ENCODE peak calls at places on chromosomes 6 and 20, in seven cellular contexts. One of them, this sample, is unnamed.

GRCh38 chr20:61299088-61299487 is 47.0 kb downstream of the CDH4 start:
- DNase-seq in neural progenitor cell: no peak
- DNase-seq in CD8-positive, alpha-beta T cell: no peak
- DNase-seq in IMR-90: no peak
- DNase-seq in breast epithelium: no peak
- DNase-seq in stomach: no peak
- DNase-seq in right atrium auricular region: no peak
- DNase-seq in this sample: no peak

GRCh38 chr20:23167436-23167835 is 81.3 kb upstream of the CD93 start:
- DNase-seq in neural progenitor cell: no peak
- DNase-seq in CD8-positive, alpha-beta T cell: no peak
- DNase-seq in IMR-90: peak; percentile 34
- DNase-seq in breast epithelium: no peak
- DNase-seq in stomach: no peak
- DNase-seq in right atrium auricular region: peak; percentile 47
- DNase-seq in this sample: no peak

GRCh38 chr6:48985025-48985424 is 478.0 kb downstream of the MMUT start:
- DNase-seq in neural progenitor cell: no peak
- DNase-seq in CD8-positive, alpha-beta T cell: no peak
- DNase-seq in IMR-90: peak; percentile 82
- DNase-seq in breast epithelium: no peak
- DNase-seq in stomach: no peak
- DNase-seq in right atrium auricular region: no peak
- DNase-seq in this sample: no peak

GRCh38 chr6:111916747-111917146 is 43.5 kb upstream of the FYN start:
- DNase-seq in neural progenitor cell: no peak
- DNase-seq in CD8-positive, alpha-beta T cell: no peak
- DNase-seq in IMR-90: no peak
- DNase-seq in breast epithelium: no peak
- DNase-seq in stomach: no peak
- DNase-seq in right atrium auricular region: no peak
- DNase-seq in this sample: no peak

GRCh38 chr20:58993332-58994248 is 12.5 kb downstream of the NELFCD start:
- DNase-seq in neural progenitor cell: no peak
- DNase-seq in CD8-positive, alpha-beta T cell: no peak
- DNase-seq in IMR-90: no peak
- DNase-seq in breast epithelium: no peak
- DNase-seq in stomach: no peak
- DNase-seq in right atrium auricular region: no peak
- DNase-seq in this sample: no peak

GRCh38 chr6:70651326-70651905 is 16.3 kb upstream of the SMAP1 start:
- DNase-seq in neural progenitor cell: no peak
- DNase-seq in CD8-positive, alpha-beta T cell: peak; percentile 43
- DNase-seq in IMR-90: no peak
- DNase-seq in breast epithelium: no peak
- DNase-seq in stomach: no peak
- DNase-seq in right atrium auricular region: no peak
- DNase-seq in this sample: no peak

GRCh38 chr6:7261030-7261841 is 51.8 kb downstream of the SSR1 start:
- DNase-seq in neural progenitor cell: peak; percentile 96
- DNase-seq in CD8-positive, alpha-beta T cell: peak; percentile 21
- DNase-seq in IMR-90: peak; percentile 80
- DNase-seq in breast epithelium: peak; percentile 86
- DNase-seq in stomach: peak; percentile 84
- DNase-seq in right atrium auricular region: peak; percentile 91
- DNase-seq in this sample: peak; percentile 89

GRCh38 chr6:143864234-143864633 is at the start of gene ZC2HC1B:
- DNase-seq in neural progenitor cell: no peak
- DNase-seq in CD8-positive, alpha-beta T cell: no peak
- DNase-seq in IMR-90: peak; percentile 10
- DNase-seq in breast epithelium: no peak
- DNase-seq in stomach: no peak
- DNase-seq in right atrium auricular region: no peak
- DNase-seq in this sample: no peak

GRCh38 chr20:36658300-36658699 is 12.3 kb upstream of the SLA2 start:
- DNase-seq in neural progenitor cell: no peak
- DNase-seq in CD8-positive, alpha-beta T cell: no peak
- DNase-seq in IMR-90: no peak
- DNase-seq in breast epithelium: no peak
- DNase-seq in stomach: no peak
- DNase-seq in right atrium auricular region: no peak
- DNase-seq in this sample: no peak

GRCh38 chr6:46491201-46491788 is at the start of gene RCAN2:
- DNase-seq in neural progenitor cell: peak; percentile 91
- DNase-seq in CD8-positive, alpha-beta T cell: peak; percentile 11
- DNase-seq in IMR-90: peak; percentile 8
- DNase-seq in breast epithelium: peak; percentile 52
- DNase-seq in stomach: peak; percentile 59
- DNase-seq in right atrium auricular region: peak; percentile 74
- DNase-seq in this sample: peak; percentile 44

GRCh38 chr20:39547546-39548410 is 585.6 kb downstream of the DHX35 start:
- DNase-seq in neural progenitor cell: no peak
- DNase-seq in CD8-positive, alpha-beta T cell: no peak
- DNase-seq in IMR-90: no peak
- DNase-seq in breast epithelium: no peak
- DNase-seq in stomach: no peak
- DNase-seq in right atrium auricular region: no peak
- DNase-seq in this sample: no peak

GRCh38 chr20:381581-382290 is 1.2 kb downstream of the TRIB3 start:
- DNase-seq in neural progenitor cell: peak; percentile 62
- DNase-seq in CD8-positive, alpha-beta T cell: peak; percentile 70
- DNase-seq in IMR-90: peak; percentile 66
- DNase-seq in breast epithelium: peak; percentile 83
- DNase-seq in stomach: peak; percentile 79
- DNase-seq in right atrium auricular region: peak; percentile 69
- DNase-seq in this sample: peak; percentile 56

GRCh38 chr6:145738265-145738664 is 2.9 kb upstream of the EPM2A start:
- DNase-seq in neural progenitor cell: no peak
- DNase-seq in CD8-positive, alpha-beta T cell: no peak
- DNase-seq in IMR-90: no peak
- DNase-seq in breast epithelium: no peak
- DNase-seq in stomach: no peak
- DNase-seq in right atrium auricular region: no peak
- DNase-seq in this sample: no peak

GRCh38 chr6:143348531-143348930 is 102.0 kb downstream of the ADAT2 start:
- DNase-seq in neural progenitor cell: no peak
- DNase-seq in CD8-positive, alpha-beta T cell: no peak
- DNase-seq in IMR-90: peak; percentile 28
- DNase-seq in breast epithelium: no peak
- DNase-seq in stomach: no peak
- DNase-seq in right atrium auricular region: no peak
- DNase-seq in this sample: no peak

GRCh38 chr6:98904096-98904495 is 43.6 kb downstream of the FBXL4 start:
- DNase-seq in neural progenitor cell: no peak
- DNase-seq in CD8-positive, alpha-beta T cell: no peak
- DNase-seq in IMR-90: peak; percentile 15
- DNase-seq in breast epithelium: no peak
- DNase-seq in stomach: no peak
- DNase-seq in right atrium auricular region: no peak
- DNase-seq in this sample: no peak

GRCh38 chr6:143561105-143561704 is 49.7 kb upstream of the FUCA2 start:
- DNase-seq in neural progenitor cell: no peak
- DNase-seq in CD8-positive, alpha-beta T cell: no peak
- DNase-seq in IMR-90: no peak
- DNase-seq in breast epithelium: no peak
- DNase-seq in stomach: no peak
- DNase-seq in right atrium auricular region: no peak
- DNase-seq in this sample: no peak

GRCh38 chr6:35678021-35678654 is 10.6 kb downstream of the FKBP5 start:
- DNase-seq in neural progenitor cell: no peak
- DNase-seq in CD8-positive, alpha-beta T cell: no peak
- DNase-seq in IMR-90: peak; percentile 52
- DNase-seq in breast epithelium: no peak
- DNase-seq in stomach: no peak
- DNase-seq in right atrium auricular region: no peak
- DNase-seq in this sample: no peak

GRCh38 chr6:38508894-38509293 is 130.8 kb downstream of the BTBD9 start:
- DNase-seq in neural progenitor cell: no peak
- DNase-seq in CD8-positive, alpha-beta T cell: no peak
- DNase-seq in IMR-90: peak; percentile 79
- DNase-seq in breast epithelium: no peak
- DNase-seq in stomach: no peak
- DNase-seq in right atrium auricular region: no peak
- DNase-seq in this sample: no peak

GRCh38 chr20:54179946-54180345 is 6.2 kb upstream of the CYP24A1 start:
- DNase-seq in neural progenitor cell: no peak
- DNase-seq in CD8-positive, alpha-beta T cell: no peak
- DNase-seq in IMR-90: no peak
- DNase-seq in breast epithelium: no peak
- DNase-seq in stomach: no peak
- DNase-seq in right atrium auricular region: no peak
- DNase-seq in this sample: no peak

GRCh38 chr6:112415366-112415765 is 68.2 kb downstream of the RFPL4B start:
- DNase-seq in neural progenitor cell: no peak
- DNase-seq in CD8-positive, alpha-beta T cell: no peak
- DNase-seq in IMR-90: no peak
- DNase-seq in breast epithelium: no peak
- DNase-seq in stomach: no peak
- DNase-seq in right atrium auricular region: no peak
- DNase-seq in this sample: no peak

GRCh38 chr20:24580006-24580405 is 110.6 kb downstream of the SYNDIG1 start:
- DNase-seq in neural progenitor cell: no peak
- DNase-seq in CD8-positive, alpha-beta T cell: no peak
- DNase-seq in IMR-90: no peak
- DNase-seq in breast epithelium: no peak
- DNase-seq in stomach: no peak
- DNase-seq in right atrium auricular region: no peak
- DNase-seq in this sample: no peak

GRCh38 chr6:35139924-35140524 is 1.1 kb downstream of the TCP11 start:
- DNase-seq in neural progenitor cell: peak; percentile 74
- DNase-seq in CD8-positive, alpha-beta T cell: peak; percentile 55
- DNase-seq in IMR-90: peak; percentile 82
- DNase-seq in breast epithelium: no peak
- DNase-seq in stomach: peak; percentile 35
- DNase-seq in right atrium auricular region: no peak
- DNase-seq in this sample: peak; percentile 52

GRCh38 chr20:15289337-15289736 is 951.9 kb upstream of the FLRT3 start:
- DNase-seq in neural progenitor cell: no peak
- DNase-seq in CD8-positive, alpha-beta T cell: no peak
- DNase-seq in IMR-90: no peak
- DNase-seq in breast epithelium: no peak
- DNase-seq in stomach: no peak
- DNase-seq in right atrium auricular region: no peak
- DNase-seq in this sample: no peak

DNA sequence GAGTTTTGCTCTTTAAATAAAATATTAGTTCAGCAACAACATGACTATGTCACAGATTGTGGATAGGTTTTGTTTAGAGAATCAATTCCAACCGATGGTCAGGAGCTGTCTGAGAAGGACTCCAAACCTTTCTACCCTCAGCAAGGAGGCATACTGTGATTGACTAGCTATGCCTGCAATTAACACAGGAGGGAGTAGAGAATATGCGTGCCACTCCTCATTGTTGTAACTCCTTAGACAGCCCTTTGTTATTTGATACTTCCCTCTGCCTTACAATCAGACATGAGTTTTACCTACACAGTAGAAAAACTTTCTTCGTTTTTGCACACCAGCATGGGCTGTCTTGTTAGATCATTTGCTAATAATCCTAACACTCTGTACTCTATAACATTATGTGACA is 796.5 kb downstream of the PRIM2 start:
- DNase-seq in neural progenitor cell: no peak
- DNase-seq in CD8-positive, alpha-beta T cell: no peak
- DNase-seq in IMR-90: no peak
- DNase-seq in breast epithelium: no peak
- DNase-seq in stomach: no peak
- DNase-seq in right atrium auricular region: no peak
- DNase-seq in this sample: no peak
- H3K4me1 ChIP-seq in neural progenitor cell: no peaks in the 10 kb centered on the region
- H3K4me1 ChIP-seq in CD8-positive, alpha-beta T cell: no peaks in the 10 kb centered on the region
- H3K4me1 ChIP-seq in IMR-90: no peaks in the 10 kb centered on the region
- H3K4me1 ChIP-seq in breast epithelium: no peaks in the 10 kb centered on the region
- H3K4me1 ChIP-seq in stomach: no peaks in the 10 kb centered on the region
- H3K4me1 ChIP-seq in right atrium auricular region: no peaks in the 10 kb centered on the region
- H3K4me1 ChIP-seq in this sample: no peaks in the 10 kb centered on the region

GRCh38 chr6:33279971-33280511 is 3.1 kb downstream of the B3GALT4 start:
- DNase-seq in neural progenitor cell: peak; percentile 56
- DNase-seq in CD8-positive, alpha-beta T cell: no peak
- DNase-seq in IMR-90: peak; percentile 64
- DNase-seq in breast epithelium: no peak
- DNase-seq in stomach: no peak
- DNase-seq in right atrium auricular region: no peak
- DNase-seq in this sample: peak; percentile 68
- TF ChIP-seq CTCF in neural progenitor cell: peak; percentile 52
- TF ChIP-seq CTCF in CD8-positive, alpha-beta T cell: no peak
- TF ChIP-seq CTCF in IMR-90: peak; percentile 83
- TF ChIP-seq CTCF in breast epithelium: peak; percentile 37
- TF ChIP-seq CTCF in stomach: peak; percentile 61
- TF ChIP-seq CTCF in right atrium auricular region: no peak
- TF ChIP-seq CTCF in this sample: peak; percentile 94

GRCh38 chr6:33430334-33430733 is 10.5 kb downstream of the SYNGAP1 start:
- DNase-seq in neural progenitor cell: no peak
- DNase-seq in CD8-positive, alpha-beta T cell: no peak
- DNase-seq in IMR-90: no peak
- DNase-seq in breast epithelium: no peak
- DNase-seq in stomach: no peak
- DNase-seq in right atrium auricular region: no peak
- DNase-seq in this sample: no peak

GRCh38 chr6:33429745-33430042 is 9.8 kb downstream of the SYNGAP1 start:
- DNase-seq in neural progenitor cell: no peak
- DNase-seq in CD8-positive, alpha-beta T cell: peak; percentile 18
- DNase-seq in IMR-90: no peak
- DNase-seq in breast epithelium: no peak
- DNase-seq in stomach: no peak
- DNase-seq in right atrium auricular region: no peak
- DNase-seq in this sample: no peak

GRCh38 chr6:33428219-33428890 is 8.5 kb downstream of the SYNGAP1 start:
- DNase-seq in neural progenitor cell: peak; percentile 50
- DNase-seq in CD8-positive, alpha-beta T cell: peak; percentile 33
- DNase-seq in IMR-90: no peak
- DNase-seq in breast epithelium: no peak
- DNase-seq in stomach: no peak
- DNase-seq in right atrium auricular region: no peak
- DNase-seq in this sample: peak; percentile 54

GRCh38 chr6:33427585-33428218 is 7.8 kb downstream of the SYNGAP1 start:
- DNase-seq in neural progenitor cell: peak; percentile 79
- DNase-seq in CD8-positive, alpha-beta T cell: peak; percentile 58
- DNase-seq in IMR-90: no peak
- DNase-seq in breast epithelium: no peak
- DNase-seq in stomach: peak; percentile 67
- DNase-seq in right atrium auricular region: no peak
- DNase-seq in this sample: peak; percentile 66

GRCh38 chr6:33428891-33429744 is 9.3 kb downstream of the SYNGAP1 start:
- DNase-seq in neural progenitor cell: no peak
- DNase-seq in CD8-positive, alpha-beta T cell: no peak
- DNase-seq in IMR-90: no peak
- DNase-seq in breast epithelium: no peak
- DNase-seq in stomach: no peak
- DNase-seq in right atrium auricular region: no peak
- DNase-seq in this sample: no peak
- H3K4me3 ChIP-seq in neural progenitor cell: peak overlapping the region; percentile 77
- H3K4me3 ChIP-seq in CD8-positive, alpha-beta T cell: peak overlapping the region; percentile 38
- H3K4me3 ChIP-seq in IMR-90: no peak overlapping the region
- H3K4me3 ChIP-seq in breast epithelium: no peak overlapping the region
- H3K4me3 ChIP-seq in stomach: no peak overlapping the region
- H3K4me3 ChIP-seq in right atrium auricular region: no peak overlapping the region
- H3K4me3 ChIP-seq in this sample: peak overlapping the region; percentile 60

DNA sequence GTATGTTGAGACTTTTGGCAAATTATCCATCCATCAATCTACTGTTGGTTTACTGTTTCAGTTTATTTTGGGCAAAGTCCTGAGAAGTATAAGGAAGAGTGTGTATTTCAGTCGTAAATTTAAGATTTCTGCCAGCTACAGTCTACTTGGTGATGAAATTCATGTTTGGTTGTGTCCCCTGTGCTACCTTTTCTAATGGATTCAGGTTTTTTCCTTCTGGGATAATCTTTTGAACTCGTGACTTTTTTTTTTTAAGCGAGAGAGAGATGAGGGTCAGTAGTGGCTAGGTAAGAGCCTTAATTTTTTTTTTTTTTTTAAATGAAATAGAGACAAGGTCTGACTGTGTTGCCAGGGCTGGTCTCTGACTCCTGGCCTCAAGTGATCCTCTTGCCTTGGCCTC is 772 bp upstream of the TMEM217 start:
- DNase-seq in neural progenitor cell: no peak
- DNase-seq in CD8-positive, alpha-beta T cell: no peak
- DNase-seq in IMR-90: no peak
- DNase-seq in breast epithelium: no peak
- DNase-seq in stomach: no peak
- DNase-seq in right atrium auricular region: no peak
- DNase-seq in this sample: no peak
- H3K4me1 ChIP-seq in neural progenitor cell: no peaks in the 10 kb centered on the region
- H3K4me1 ChIP-seq in CD8-positive, alpha-beta T cell: peaks cover 24% of the 10 kb centered on the region
- H3K4me1 ChIP-seq in IMR-90: peaks cover 2% of the 10 kb centered on the region
- H3K4me1 ChIP-seq in breast epithelium: peaks cover 4% of the 10 kb centered on the region
- H3K4me1 ChIP-seq in stomach: peaks cover 53% of the 10 kb centered on the region
- H3K4me1 ChIP-seq in right atrium auricular region: peaks cover 41% of the 10 kb centered on the region
- H3K4me1 ChIP-seq in this sample: no peaks in the 10 kb centered on the region